ENCODE peak calls at places on chromosomes 11 and 22, in eight cellular contexts. N, M, R, F, H, G, Z and J are unnamed samples.

GRCh38 chr11:22193348-22194051 is 615 bp downstream of the ANO5 start:
- DNase-seq in N (no peak), M (no peak), R (no peak), F (no peak), H (no peak), G (no peak), Z (peak; percentile 58), J (peak; percentile 41)

GRCh38 chr22:43441751-43442150 is 29.9 kb downstream of the MPPED1 start:
- DNase-seq in N (no peak), M (no peak), R (no peak), F (no peak), H (no peak), G (no peak), Z (no peak), J (no peak)

GRCh38 chr11:72573380-72573949 is 100.8 kb downstream of the PDE2A start:
- DNase-seq in N (no peak), M (peak; percentile 50), R (no peak), F (peak; percentile 31), H (no peak), G (peak; percentile 27), Z (peak; percentile 78), J (peak; percentile 48)

GRCh38 chr22:29434288-29434687 is 4.1 kb upstream of the RFPL1 start:
- DNase-seq in N (no peak), M (no peak), R (no peak), F (no peak), H (no peak), G (no peak), Z (no peak), J (no peak)

GRCh38 chr11:2300936-2301630 is 635 bp downstream of the C11orf21 start:
- DNase-seq in N (no peak), M (no peak), R (no peak), F (no peak), H (no peak), G (no peak), Z (no peak), J (no peak)

GRCh38 chr22:37417737-37418348 is 9.4 kb downstream of the ELFN2 start:
- DNase-seq in N (no peak), M (no peak), R (no peak), F (no peak), H (no peak), G (no peak), Z (no peak), J (no peak)

GRCh38 chr11:115965754-115966504 is 461.7 kb upstream of the CADM1 start:
- DNase-seq in N (no peak), M (peak; percentile 78), R (no peak), F (no peak), H (no peak), G (no peak), Z (no peak), J (peak; percentile 91)

GRCh38 chr22:50486561-50487289 is at the start of gene MIOX:
- DNase-seq in N (no peak), M (peak; percentile 5), R (no peak), F (no peak), H (no peak), G (no peak), Z (no peak), J (peak; percentile 29)

GRCh38 chr22:41838842-41839618 is 6.1 kb downstream of the SREBF2 start:
- DNase-seq in N (no peak), M (no peak), R (no peak), F (no peak), H (no peak), G (no peak), Z (no peak), J (no peak)

GRCh38 chr11:116278076-116278475 is 494.7 kb downstream of the BUD13 start:
- DNase-seq in N (no peak), M (no peak), R (no peak), F (no peak), H (no peak), G (no peak), Z (no peak), J (no peak)